ENCODE peak calls at places on chromosome 3, in five cellular contexts. F, G, H, W and S are unnamed samples.

GRCh38 chr3:66825421-66825820 is 172.7 kb upstream of the KBTBD8 start:
- DNase-seq in F (no peak), G (no peak), H (no peak), W (peak; percentile 69), S (no peak)

GRCh38 chr3:172836390-172836997 is 86.0 kb downstream of the ECT2 start:
- DNase-seq in F (no peak), G (peak; percentile 78), H (peak; percentile 27), W (no peak), S (peak; percentile 41)

GRCh38 chr3:69865920-69866679 is 126.8 kb downstream of the MITF start:
- DNase-seq in F (no peak), G (peak; percentile 12), H (no peak), W (no peak), S (no peak)

GRCh38 chr3:182651461-182651860 is 141.8 kb upstream of the ATP11B start:
- DNase-seq in F (no peak), G (no peak), H (no peak), W (no peak), S (no peak)

GRCh38 chr3:66552846-66553245 is 52.0 kb upstream of the LRIG1 start:
- DNase-seq in F (no peak), G (no peak), H (no peak), W (no peak), S (no peak)

GRCh38 chr3:127351775-127352350 is 64.0 kb upstream of the PRR20G start:
- DNase-seq in F (no peak), G (no peak), H (no peak), W (no peak), S (no peak)

GRCh38 chr3:146165370-146165769 is 4.4 kb upstream of the PLOD2 start:
- DNase-seq in F (no peak), G (peak; percentile 73), H (no peak), W (no peak), S (peak; percentile 53)

GRCh38 chr3:120448707-120449650 is 1.8 kb downstream of the FSTL1 start:
- DNase-seq in F (no peak), G (peak; percentile 87), H (peak; percentile 79), W (no peak), S (peak; percentile 76)

GRCh38 chr3:109903100-109903499 is 565.8 kb upstream of the DPPA4 start:
- DNase-seq in F (no peak), G (no peak), H (no peak), W (no peak), S (no peak)

GRCh38 chr3:68972358-68972979 is 40.1 kb upstream of the TAFA4 start:
- DNase-seq in F (no peak), G (peak; percentile 54), H (peak; percentile 31), W (no peak), S (peak; percentile 23)

GRCh38 chr3:42376397-42376798 is 34.0 kb downstream of the LYZL4 start:
- DNase-seq in F (peak; percentile 59), G (peak; percentile 60), H (peak; percentile 68), W (no peak), S (peak; percentile 96)

GRCh38 chr3:176906046-176906905 is 291.0 kb downstream of the TBL1XR1 start:
- DNase-seq in F (no peak), G (peak; percentile 95), H (peak; percentile 7), W (no peak), S (peak; percentile 96)

GRCh38 chr3:28286595-28286994 is 45.2 kb downstream of the CMC1 start:
- DNase-seq in F (peak; percentile 31), G (peak; percentile 65), H (peak; percentile 10), W (no peak), S (peak; percentile 16)

GRCh38 chr3:48042071-48042760 is 26.0 kb upstream of the MAP4 start:
- DNase-seq in F (no peak), G (no peak), H (no peak), W (no peak), S (no peak)

GRCh38 chr3:106126016-106126525 is 257.3 kb upstream of the CBLB start:
- DNase-seq in F (no peak), G (peak; percentile 46), H (no peak), W (no peak), S (no peak)

GRCh38 chr3:44058022-44058867 is 183.4 kb upstream of the TOPAZ1 start:
- DNase-seq in F (no peak), G (peak; percentile 69), H (peak; percentile 53), W (no peak), S (peak; percentile 43)

GRCh38 chr3:57199895-57200297 is at the start of gene HESX1:
- DNase-seq in F (no peak), G (no peak), H (no peak), W (no peak), S (no peak)

GRCh38 chr3:34203386-34203785 is 405.0 kb downstream of the PDCD6IP start:
- DNase-seq in F (no peak), G (no peak), H (no peak), W (no peak), S (no peak)

GRCh38 chr3:14245822-14246221 is 67.2 kb downstream of the LSM3 start:
- DNase-seq in F (no peak), G (no peak), H (no peak), W (no peak), S (no peak)

GRCh38 chr3:193086688-193087087 is 154.3 kb upstream of the PLAAT1 start:
- DNase-seq in F (no peak), G (no peak), H (no peak), W (no peak), S (no peak)

GRCh38 chr3:34008191-34008590 is 209.8 kb downstream of the PDCD6IP start:
- DNase-seq in F (no peak), G (peak; percentile 34), H (no peak), W (no peak), S (no peak)

GRCh38 chr3:27451261-27451660 is 32.9 kb downstream of the SLC4A7 start:
- DNase-seq in F (no peak), G (no peak), H (no peak), W (no peak), S (peak; percentile 57)

GRCh38 chr3:73868688-73869315 is 244.1 kb upstream of the PDZRN3 start:
- DNase-seq in F (no peak), G (peak; percentile 70), H (peak; percentile 29), W (no peak), S (peak; percentile 36)

GRCh38 chr3:65083240-65083639 is 395.4 kb upstream of the ADAMTS9 start:
- DNase-seq in F (no peak), G (no peak), H (no peak), W (no peak), S (no peak)

GRCh38 chr3:81277853-81278252 is 483.6 kb downstream of the GBE1 start:
- DNase-seq in F (no peak), G (peak; percentile 68), H (no peak), W (no peak), S (peak; percentile 41)

GRCh38 chr3:43223670-43224364 is 62.5 kb upstream of the SNRK start:
- DNase-seq in F (no peak), G (peak; percentile 46), H (no peak), W (no peak), S (no peak)

GRCh38 chr3:37028329-37028728 is 35.0 kb downstream of the MLH1 start:
- DNase-seq in F (no peak), G (no peak), H (no peak), W (no peak), S (no peak)

GRCh38 chr3:172591876-172592771 is 68.9 kb upstream of the TNFSF10 start:
- DNase-seq in F (no peak), G (no peak), H (no peak), W (no peak), S (no peak)

DNA sequence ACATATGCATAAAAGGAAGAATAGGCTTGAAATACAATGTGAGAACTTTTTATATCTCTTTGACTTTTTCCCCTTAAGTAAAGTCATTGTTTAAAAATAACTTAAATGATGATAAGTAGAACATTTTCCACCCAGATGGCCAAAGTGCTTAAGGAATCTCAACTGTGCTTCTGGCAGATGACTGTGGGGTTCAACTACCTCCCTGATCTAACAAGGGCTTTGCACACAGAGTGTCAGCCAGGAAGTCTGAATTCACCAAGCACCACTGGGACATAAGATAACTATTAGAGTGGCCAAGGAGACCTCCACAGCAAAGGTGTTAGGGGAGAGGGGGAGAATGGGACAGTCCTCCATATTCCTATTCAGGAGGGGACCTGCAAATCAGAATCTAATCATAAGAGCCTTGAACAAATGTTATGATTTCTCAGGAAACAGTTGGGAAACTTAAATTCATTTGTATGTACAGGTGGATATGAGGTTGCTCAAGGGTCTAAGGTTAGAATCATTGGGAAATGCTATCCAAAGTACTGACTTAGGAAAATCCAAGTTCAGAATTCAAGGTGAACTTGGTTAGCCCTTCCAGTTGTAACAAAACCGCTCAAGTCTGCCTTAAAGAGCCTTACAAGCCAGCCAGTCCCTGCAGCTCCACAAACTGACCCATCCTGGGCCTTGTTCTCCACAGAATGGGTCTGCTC is at the start of gene FETUB:
- DNase-seq in F (no peak), G (no peak), H (no peak), W (no peak), S (no peak)
- H3K4me3 ChIP-seq in F (no peak within 1 kb of the TSS), G (no peak within 1 kb of the TSS), H (no peak within 1 kb of the TSS), W (peak within 1 kb of the TSS; percentile 48), S (no peak within 1 kb of the TSS)

GRCh38 chr3:53846134-53846850 is at the start of the genes CHDH and IL17RB:
- DNase-seq in F (peak; percentile 10), G (no peak), H (no peak), W (peak; percentile 95), S (no peak)
- TF ChIP-seq CTCF in F (no peak), G (no peak), H (no peak), W (no peak), S (no peak)

DNA sequence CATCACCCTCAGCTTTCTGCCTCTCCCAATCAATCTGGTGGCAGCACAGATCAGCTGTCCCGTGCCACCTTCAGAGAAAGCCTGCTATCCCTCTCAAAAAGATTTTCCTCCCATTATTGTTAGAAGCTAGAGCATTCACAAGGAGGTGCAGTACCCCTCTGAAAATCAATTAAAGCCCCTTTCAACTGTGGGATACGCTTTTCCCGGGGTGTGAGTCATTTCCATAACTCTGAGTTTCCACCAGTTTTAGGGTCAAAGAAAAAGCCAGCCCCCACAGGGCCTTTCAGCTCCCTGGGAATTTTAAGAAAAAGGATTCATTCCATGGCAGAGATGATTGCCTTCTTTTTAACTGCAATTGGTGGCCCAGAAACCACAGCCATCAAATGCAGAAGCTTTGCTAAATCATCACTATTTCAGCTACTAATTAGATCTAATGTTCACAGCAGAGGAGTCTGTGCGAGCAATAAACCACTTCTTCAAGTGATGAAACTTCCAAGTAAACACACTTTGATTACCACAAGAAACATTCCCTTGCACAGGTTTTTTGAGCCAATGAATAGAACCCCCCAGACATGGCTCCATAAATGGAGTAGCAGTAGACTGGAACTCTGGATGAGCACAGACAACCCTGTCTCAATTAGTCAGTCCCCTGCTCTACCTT is 270.0 kb upstream of the TPRG1 start:
- DNase-seq in F (no peak), G (no peak), H (no peak), W (no peak), S (no peak)
- H3K4me3 ChIP-seq in F (no peak overlapping the region), G (no peak overlapping the region), H (no peak overlapping the region), W (no peak overlapping the region), S (no peak overlapping the region)

GRCh38 chr3:143716731-143717130 is 131.5 kb downstream of the SLC9A9 start:
- DNase-seq in F (no peak), G (no peak), H (no peak), W (no peak), S (no peak)

GRCh38 chr3:143712522-143712921 is 135.7 kb downstream of the SLC9A9 start:
- DNase-seq in F (no peak), G (no peak), H (no peak), W (no peak), S (no peak)

GRCh38 chr3:143720381-143720780 is 127.9 kb downstream of the SLC9A9 start:
- DNase-seq in F (no peak), G (no peak), H (no peak), W (no peak), S (no peak)

DNA sequence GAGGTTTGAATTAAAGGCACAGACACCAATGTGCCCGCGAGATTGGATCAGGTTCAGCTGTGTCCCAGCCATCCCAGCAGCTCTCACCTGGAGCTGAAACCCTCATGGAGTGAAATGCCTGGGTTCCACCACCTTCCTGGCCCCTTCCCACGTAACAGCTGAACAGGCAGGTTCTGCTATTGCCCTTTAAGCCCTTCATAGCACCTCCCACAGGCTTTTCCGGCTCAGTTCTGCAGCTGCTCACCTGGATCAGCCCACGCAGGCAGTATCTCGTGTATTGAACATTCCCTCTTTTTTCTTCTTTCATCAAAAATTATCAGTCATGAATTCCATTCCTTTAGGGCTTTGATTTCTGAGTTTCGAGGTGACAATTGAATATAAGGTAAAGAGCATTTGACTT is 129.8 kb downstream of the SLC9A9 start:
- DNase-seq in F (no peak), G (no peak), H (no peak), W (no peak), S (no peak)
- TF ChIP-seq CTCF in F (no peak), G (no peak), H (no peak), W (no peak), S (no peak)